ENCODE peak calls at places on chromosomes 3 and 15, in eight cellular contexts. O is CD8-positive, alpha-beta memory T cell; W is heart left ventricle; Q is upper lobe of right lung; I is fibroblast of lung; T is transverse colon; Y is HAP-1; N is lower lobe of right lung. R is an unnamed sample.
A peak's percentile ranks its signal among the peaks of the same experiment; 100 is the strongest.

GRCh38 chr15:74124196-74124595 is 6.2 kb upstream of the ISLR2 start:
- DNase-seq in Y (no peak), Q (no peak), N (no peak), O (no peak), W (no peak), I (no peak), T (no peak), R (no peak)

GRCh38 chr3:115072265-115073008 is 74.7 kb downstream of the ZBTB20 start:
- DNase-seq in N (no peak), O (no peak), W (no peak), T (no peak), Q (no peak), I (peak; percentile 26), Y (peak; percentile 16), R (no peak)

GRCh38 chr15:85013785-85014184 is 32.1 kb downstream of the PDE8A start:
- DNase-seq in O (no peak), Q (no peak), W (no peak), T (no peak), I (no peak), Y (no peak), N (no peak), R (no peak)

GRCh38 chr3:124360140-124360539 is 368.2 kb upstream of the ROPN1 start:
- DNase-seq in T (no peak), W (no peak), O (no peak), Y (no peak), I (peak; percentile 22), N (no peak), Q (no peak), R (no peak)

GRCh38 chr3:123385981-123386380 is 62.9 kb downstream of the ADCY5 start:
- DNase-seq in I (peak; percentile 19), W (peak; percentile 85), N (no peak), O (no peak), Y (no peak), Q (no peak), T (no peak), R (no peak)

GRCh38 chr15:60890361-60890991 is 338.6 kb downstream of the RORA start:
- DNase-seq in W (no peak), I (no peak), Q (no peak), Y (peak; percentile 67), N (no peak), T (no peak), O (no peak), R (no peak)

GRCh38 chr3:2036096-2036495 is 62.6 kb upstream of the CNTN4 start:
- DNase-seq in Q (no peak), W (no peak), I (no peak), Y (no peak), O (no peak), T (peak; percentile 8), N (no peak), R (no peak)

GRCh38 chr3:6228958-6229683 is 631.8 kb upstream of the GRM7 start:
- DNase-seq in Q (no peak), N (no peak), W (no peak), I (no peak), Y (no peak), O (no peak), T (no peak), R (no peak)

GRCh38 chr3:110711130-110711832 is 360.3 kb upstream of the NECTIN3 start:
- DNase-seq in Q (no peak), N (no peak), T (no peak), O (no peak), W (no peak), Y (no peak), I (no peak), R (no peak)

GRCh38 chr15:64456634-64457108 is 3.7 kb upstream of the ZNF609 start:
- DNase-seq in Y (no peak), N (no peak), T (no peak), I (peak; percentile 11), W (no peak), Q (no peak), O (no peak), R (no peak)

GRCh38 chr15:38670142-38671002 is 105.8 kb upstream of the RASGRP1 start:
- DNase-seq in T (peak; percentile 25), Y (no peak), O (peak; percentile 88), N (no peak), I (no peak), Q (no peak), W (no peak), R (peak; percentile 83)

GRCh38 chr15:30992465-30992864 is 1.0 kb upstream of the MTMR10 start:
- DNase-seq in I (no peak), W (no peak), T (no peak), Y (no peak), O (no peak), Q (peak; percentile 73), N (peak; percentile 61), R (no peak)

GRCh38 chr3:197376735-197377555 is 78.5 kb upstream of the DLG1 start:
- DNase-seq in Y (no peak), T (no peak), N (no peak), I (no peak), O (no peak), Q (no peak), W (no peak), R (no peak)

GRCh38 chr3:17945799-17946381 is 203.5 kb upstream of the TBC1D5 start:
- DNase-seq in T (no peak), W (no peak), Q (no peak), O (no peak), I (no peak), N (no peak), Y (no peak), R (no peak)

GRCh38 chr3:14905055-14905657 is 42.2 kb upstream of the NR2C2 start:
- DNase-seq in N (no peak), W (no peak), O (no peak), I (no peak), T (no peak), Y (no peak), Q (no peak), R (no peak)

GRCh38 chr3:14765576-14766427 is 53.0 kb upstream of the FGD5 start:
- DNase-seq in I (no peak), O (no peak), W (no peak), Q (peak; percentile 45), T (no peak), Y (no peak), N (no peak), R (no peak)

GRCh38 chr15:69926721-69927120 is 171.0 kb downstream of the TLE3 start:
- DNase-seq in N (no peak), I (no peak), Q (no peak), Y (no peak), O (no peak), T (no peak), W (no peak), R (no peak)

GRCh38 chr3:124845406-124845805 is 41.8 kb downstream of the ITGB5 start:
- DNase-seq in W (peak; percentile 68), O (no peak), I (peak; percentile 92), Q (no peak), T (peak; percentile 72), N (no peak), Y (peak; percentile 52), R (no peak)

GRCh38 chr3:61876797-61877196 is 315.4 kb downstream of the PTPRG start:
- DNase-seq in Y (no peak), Q (no peak), I (peak; percentile 78), O (no peak), N (no peak), T (no peak), W (no peak), R (no peak)

DNA sequence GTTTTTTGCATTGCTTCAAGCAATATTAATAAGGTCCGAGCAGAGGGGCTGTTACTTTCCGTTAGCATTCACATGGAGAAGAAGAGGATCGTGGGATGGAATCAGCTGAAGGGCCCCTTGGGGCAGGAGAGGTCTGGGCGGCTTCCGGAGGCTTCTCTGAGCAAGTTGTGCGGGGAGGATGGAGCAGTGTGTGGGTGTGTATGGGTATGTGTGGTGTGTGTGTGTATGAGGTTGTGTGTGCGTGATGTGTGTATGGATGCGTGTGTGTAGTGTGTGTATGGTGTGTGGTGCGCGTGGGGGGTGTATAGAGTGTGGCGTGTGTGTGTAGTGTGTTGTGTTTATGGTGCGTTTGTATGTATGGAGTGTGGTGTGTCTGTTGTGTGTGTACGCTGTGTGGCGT is 25.8 kb downstream of the GABRA5 start:
- DNase-seq in T (no peak), N (no peak), W (no peak), Q (no peak), Y (no peak), I (no peak), O (no peak), R (no peak)
- H3K4me3 ChIP-seq in T (no peak overlapping the region), N (no peak overlapping the region), W (no peak overlapping the region), Q (no peak overlapping the region), Y (no peak overlapping the region), I (no peak overlapping the region), O (no peak overlapping the region), R (no peak overlapping the region)

GRCh38 chr3:193236990-193237389 is 4.0 kb upstream of the PLAAT1 start:
- DNase-seq in Y (no peak), W (no peak), I (no peak), O (no peak), T (no peak), Q (no peak), N (no peak), R (no peak)

GRCh38 chr3:193243571-193243970 is 2.5 kb downstream of the PLAAT1 start:
- DNase-seq in T (no peak), O (no peak), W (no peak), I (no peak), Y (no peak), Q (no peak), N (no peak), R (no peak)

GRCh38 chr3:193240850-193241706 is at the start of gene PLAAT1:
- DNase-seq in N (peak; percentile 77), T (peak; percentile 61), O (no peak), W (peak; percentile 81), I (peak; percentile 22), Y (peak; percentile 87), Q (peak; percentile 83), R (no peak)

GRCh38 chr3:193240436-193240849 is 579 bp upstream of the PLAAT1 start:
- DNase-seq in T (no peak), W (no peak), O (no peak), N (no peak), I (no peak), Y (peak; percentile 56), Q (no peak), R (no peak)
- H3K4me3 ChIP-seq in T (peak overlapping the region; percentile 28), W (peak overlapping the region; percentile 49), O (no peak overlapping the region), N (peak overlapping the region; percentile 43), I (peak overlapping the region; percentile 46), Y (peak overlapping the region; percentile 38), Q (peak overlapping the region; percentile 45), R (no peak overlapping the region)

GRCh38 chr15:67717776-67718175 is 107.5 kb upstream of the SKOR1 start:
- DNase-seq in N (no peak), Y (no peak), W (no peak), T (no peak), Q (no peak), O (no peak), I (no peak), R (no peak)
- H3K4me3 ChIP-seq in N (no peak overlapping the region), Y (no peak overlapping the region), W (no peak overlapping the region), T (no peak overlapping the region), Q (no peak overlapping the region), O (no peak overlapping the region), I (no peak overlapping the region), R (no peak overlapping the region)

DNA sequence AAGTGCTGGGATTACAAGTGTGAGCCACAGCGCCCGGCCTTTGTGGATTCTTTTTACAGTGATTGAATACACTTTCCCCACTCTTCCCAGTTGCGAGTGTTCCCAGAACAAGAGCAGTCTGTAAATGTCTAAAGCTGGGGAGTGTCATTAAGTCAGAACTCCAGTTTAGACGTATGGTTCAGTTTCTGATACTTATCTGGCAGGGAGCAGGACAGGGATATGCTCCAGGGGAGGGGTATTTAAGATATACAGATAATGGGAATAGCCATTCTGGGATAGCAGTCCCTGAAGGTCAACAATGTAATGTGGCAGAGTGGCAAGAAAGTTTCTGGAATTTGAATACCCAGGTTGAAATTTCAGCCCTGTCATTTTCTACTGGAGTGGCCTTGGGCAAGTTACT is 164.1 kb downstream of the SSR3 start:
- DNase-seq in O (no peak), T (no peak), Y (no peak), I (no peak), N (no peak), Q (no peak), W (no peak), R (no peak)
- H3K4me3 ChIP-seq in O (no peak overlapping the region), T (no peak overlapping the region), Y (no peak overlapping the region), I (no peak overlapping the region), N (no peak overlapping the region), Q (no peak overlapping the region), W (no peak overlapping the region), R (no peak overlapping the region)

R was measured in Jurkat, Clone E6-1.